ENCODE peak calls at places on chromosomes 3 and 15, in nine cellular contexts. One of them, this sample, is unnamed.
A peak's percentile ranks its signal among the peaks of the same experiment; 100 is the strongest.

GRCh38 chr15:71649894-71650293 is 160.5 kb upstream of the NR2E3 start:
- DNase-seq in CD8-positive, alpha-beta memory T cell: no peak
- DNase-seq in substantia nigra: no peak
- DNase-seq in effector CD4-positive, alpha-beta T cell: no peak
- DNase-seq in non-pigmented ciliary epithelial cell: no peak
- DNase-seq in NT2/D1: no peak
- DNase-seq in neural crest cell: no peak
- DNase-seq in astrocyte of the spinal cord: no peak
- DNase-seq in glomerular endothelial cell: no peak
- DNase-seq in this sample: no peak

GRCh38 chr3:8778475-8778874 is 9.1 kb upstream of the OXTR start:
- DNase-seq in CD8-positive, alpha-beta memory T cell: no peak
- DNase-seq in substantia nigra: no peak
- DNase-seq in effector CD4-positive, alpha-beta T cell: no peak
- DNase-seq in non-pigmented ciliary epithelial cell: no peak
- DNase-seq in NT2/D1: no peak
- DNase-seq in neural crest cell: no peak
- DNase-seq in astrocyte of the spinal cord: no peak
- DNase-seq in glomerular endothelial cell: no peak
- DNase-seq in this sample: no peak

GRCh38 chr15:88247914-88248313 is 8.6 kb downstream of the NTRK3 start:
- DNase-seq in CD8-positive, alpha-beta memory T cell: no peak
- DNase-seq in substantia nigra: no peak
- DNase-seq in effector CD4-positive, alpha-beta T cell: no peak
- DNase-seq in non-pigmented ciliary epithelial cell: no peak
- DNase-seq in NT2/D1: no peak
- DNase-seq in neural crest cell: no peak
- DNase-seq in astrocyte of the spinal cord: no peak
- DNase-seq in glomerular endothelial cell: no peak
- DNase-seq in this sample: no peak

GRCh38 chr3:98971183-98971681 is 69.7 kb upstream of the DCBLD2 start:
- DNase-seq in CD8-positive, alpha-beta memory T cell: no peak
- DNase-seq in substantia nigra: no peak
- DNase-seq in effector CD4-positive, alpha-beta T cell: no peak
- DNase-seq in non-pigmented ciliary epithelial cell: peak; percentile 91
- DNase-seq in NT2/D1: no peak
- DNase-seq in neural crest cell: no peak
- DNase-seq in astrocyte of the spinal cord: peak; percentile 93
- DNase-seq in glomerular endothelial cell: no peak
- DNase-seq in this sample: no peak

GRCh38 chr15:93497256-93497655 is 408.2 kb upstream of the RGMA start:
- DNase-seq in CD8-positive, alpha-beta memory T cell: no peak
- DNase-seq in substantia nigra: no peak
- DNase-seq in effector CD4-positive, alpha-beta T cell: no peak
- DNase-seq in non-pigmented ciliary epithelial cell: no peak
- DNase-seq in NT2/D1: no peak
- DNase-seq in neural crest cell: no peak
- DNase-seq in astrocyte of the spinal cord: no peak
- DNase-seq in glomerular endothelial cell: no peak
- DNase-seq in this sample: no peak

GRCh38 chr15:35557544-35557943 is 11.6 kb upstream of the DPH6 start:
- DNase-seq in CD8-positive, alpha-beta memory T cell: no peak
- DNase-seq in substantia nigra: no peak
- DNase-seq in effector CD4-positive, alpha-beta T cell: no peak
- DNase-seq in non-pigmented ciliary epithelial cell: peak; percentile 71
- DNase-seq in NT2/D1: no peak
- DNase-seq in neural crest cell: no peak
- DNase-seq in astrocyte of the spinal cord: peak; percentile 88
- DNase-seq in glomerular endothelial cell: no peak
- DNase-seq in this sample: no peak

GRCh38 chr3:71142440-71143161 is 440.9 kb downstream of the FOXP1 start:
- DNase-seq in CD8-positive, alpha-beta memory T cell: no peak
- DNase-seq in substantia nigra: no peak
- DNase-seq in effector CD4-positive, alpha-beta T cell: no peak
- DNase-seq in non-pigmented ciliary epithelial cell: no peak
- DNase-seq in NT2/D1: peak; percentile 48
- DNase-seq in neural crest cell: no peak
- DNase-seq in astrocyte of the spinal cord: no peak
- DNase-seq in glomerular endothelial cell: no peak
- DNase-seq in this sample: no peak

GRCh38 chr15:57572463-57572862 is 19.2 kb upstream of the MYZAP start:
- DNase-seq in CD8-positive, alpha-beta memory T cell: no peak
- DNase-seq in substantia nigra: no peak
- DNase-seq in effector CD4-positive, alpha-beta T cell: no peak
- DNase-seq in non-pigmented ciliary epithelial cell: no peak
- DNase-seq in NT2/D1: no peak
- DNase-seq in neural crest cell: no peak
- DNase-seq in astrocyte of the spinal cord: no peak
- DNase-seq in glomerular endothelial cell: no peak
- DNase-seq in this sample: no peak